ENCODE peak calls at places on chromosomes 3 and 15, in nine cellular contexts. X is thoracic aorta, M is AG04450, F is GM13976, S is transverse colon, G is cardiac muscle cell, J is heart left ventricle, I is psoas muscle, Y is AG10803. V is an unnamed sample.

GRCh38 chr3:61442696-61443095 is 118.7 kb upstream of the PTPRG start:
- DNase-seq in X (no peak), M (no peak), F (no peak), S (no peak), G (no peak), J (no peak), I (no peak), Y (no peak), V (no peak)

GRCh38 chr15:43912991-43913927 is 86.5 kb downstream of the WDR76 start:
- DNase-seq in X (no peak), M (peak), F (no peak), S (no peak), G (no peak), J (peak), I (no peak), Y (peak), V (no peak)

GRCh38 chr3:134294302-134294925 is 43.8 kb upstream of the RYK start:
- DNase-seq in X (no peak), M (no peak), F (peak), S (no peak), G (no peak), J (no peak), I (no peak), Y (no peak), V (no peak)

GRCh38 chr15:31058236-31058962 is 43.1 kb downstream of the TRPM1 start:
- DNase-seq in X (no peak), M (no peak), F (no peak), S (no peak), G (no peak), J (no peak), I (no peak), Y (no peak), V (no peak)

GRCh38 chr15:34754674-34755418 is at the start of gene GJD2:
- DNase-seq in X (no peak), M (no peak), F (peak), S (no peak), G (peak), J (no peak), I (no peak), Y (no peak), V (no peak)

GRCh38 chr3:125051715-125052581 is 3.8 kb downstream of the HEG1 start:
- DNase-seq in X (peak), M (no peak), F (peak), S (peak), G (peak), J (peak), I (peak), Y (peak), V (no peak)

GRCh38 chr3:24400015-24400414 is 94.6 kb downstream of the THRB start:
- DNase-seq in X (no peak), M (no peak), F (no peak), S (no peak), G (no peak), J (no peak), I (no peak), Y (no peak), V (no peak)

GRCh38 chr15:31216210-31216911 is 110.3 kb upstream of the KLF13 start:
- DNase-seq in X (peak), M (no peak), F (peak), S (peak), G (peak), J (peak), I (peak), Y (peak), V (no peak)

GRCh38 chr15:71925145-71925544 is 114.8 kb downstream of the NR2E3 start:
- DNase-seq in X (no peak), M (no peak), F (no peak), S (no peak), G (no peak), J (no peak), I (no peak), Y (no peak), V (no peak)

GRCh38 chr3:9976736-9977709 is 9.6 kb downstream of the EMC3 start:
- DNase-seq in X (peak), M (peak), F (no peak), S (peak), G (no peak), J (peak), I (peak), Y (peak), V (no peak)

GRCh38 chr15:82670699-82671098 is 23.5 kb upstream of the CPEB1 start:
- DNase-seq in X (no peak), M (no peak), F (no peak), S (no peak), G (no peak), J (no peak), I (no peak), Y (no peak), V (no peak)

GRCh38 chr3:15342252-15342651 is 9.9 kb upstream of the SH3BP5 start:
- DNase-seq in X (no peak), M (no peak), F (no peak), S (no peak), G (no peak), J (no peak), I (no peak), Y (no peak), V (no peak)

GRCh38 chr3:148435534-148435933 is 262.2 kb upstream of the AGTR1 start:
- DNase-seq in X (no peak), M (no peak), F (no peak), S (no peak), G (no peak), J (no peak), I (no peak), Y (no peak), V (no peak)

GRCh38 chr3:13140596-13140995 is 67.4 kb upstream of the IQSEC1 start:
- DNase-seq in X (no peak), M (no peak), F (no peak), S (no peak), G (no peak), J (no peak), I (no peak), Y (no peak), V (no peak)

GRCh38 chr3:171842864-171843511 is at the start of gene TMEM212:
- DNase-seq in X (no peak), M (no peak), F (no peak), S (no peak), G (no peak), J (no peak), I (no peak), Y (peak), V (no peak)

GRCh38 chr3:120280566-120280965 is 4.5 kb downstream of the GPR156 start:
- DNase-seq in X (no peak), M (no peak), F (no peak), S (no peak), G (no peak), J (no peak), I (no peak), Y (no peak), V (no peak)

GRCh38 chr15:40066531-40066930 is 27.6 kb upstream of the SRP14 start:
- DNase-seq in X (no peak), M (no peak), F (no peak), S (no peak), G (no peak), J (no peak), I (no peak), Y (peak), V (no peak)

GRCh38 chr3:81375921-81376320 is 385.5 kb downstream of the GBE1 start:
- DNase-seq in X (no peak), M (no peak), F (no peak), S (no peak), G (no peak), J (no peak), I (no peak), Y (no peak), V (no peak)

GRCh38 chr3:73729969-73730440 is 105.3 kb upstream of the PDZRN3 start:
- DNase-seq in X (no peak), M (no peak), F (no peak), S (peak), G (no peak), J (no peak), I (peak), Y (no peak), V (no peak)

GRCh38 chr15:68352401-68353062 is 75.0 kb downstream of the FEM1B start:
- DNase-seq in X (peak), M (peak), F (no peak), S (peak), G (no peak), J (no peak), I (peak), Y (peak), V (no peak)

DNA sequence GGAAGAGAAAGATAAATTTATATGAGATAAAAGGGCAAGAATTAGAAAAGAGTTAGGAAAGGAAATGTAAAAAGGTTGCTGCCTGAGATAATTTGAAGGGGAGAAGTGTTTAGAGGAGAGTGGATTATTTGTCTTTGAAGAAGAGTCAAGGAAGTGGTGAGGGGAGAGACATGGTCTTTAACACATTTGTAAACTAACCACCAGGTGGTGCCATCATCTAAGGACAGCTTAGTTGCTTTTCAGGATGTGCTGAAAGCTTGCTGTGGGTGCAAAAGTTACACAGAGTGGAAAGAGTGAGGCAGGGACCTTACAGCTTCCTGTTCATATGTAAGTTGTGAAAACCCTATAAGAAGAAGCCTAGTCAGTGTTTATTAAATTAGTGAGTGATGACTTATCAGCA is 114.1 kb upstream of the DNAJC19 start:
- DNase-seq in X (no peak), M (no peak), F (peak), S (no peak), G (peak), J (no peak), I (no peak), Y (no peak), V (no peak)
- TF ChIP-seq CTCF in X (no peak), M (no peak), F (peak), S (no peak), G (no peak), J (no peak), I (no peak), Y (no peak), V (peak)

DNA sequence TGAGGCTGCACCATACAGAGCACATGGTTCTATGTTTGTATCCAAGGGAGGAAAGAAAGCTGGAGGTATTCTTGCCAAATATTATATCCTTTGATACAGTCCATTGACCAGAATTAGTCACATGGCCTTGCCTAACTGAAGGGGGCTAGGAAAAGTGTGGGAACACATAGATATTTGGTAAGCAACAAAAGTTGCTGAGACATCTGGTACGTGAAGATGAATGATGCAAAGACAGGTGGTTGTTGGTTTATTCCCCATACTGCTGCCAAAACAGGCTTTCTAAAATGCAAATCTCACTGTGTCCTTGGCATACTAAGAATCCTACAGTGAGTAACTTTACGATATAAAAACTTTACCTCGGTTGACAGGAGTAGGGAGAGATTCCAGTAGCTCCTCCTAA is 162.2 kb downstream of the VGLL3 start:
- DNase-seq in X (no peak), M (no peak), F (no peak), S (no peak), G (no peak), J (no peak), I (no peak), Y (no peak), V (no peak)
- TF ChIP-seq CTCF in X (no peak), M (no peak), F (no peak), S (no peak), G (no peak), J (no peak), I (no peak), Y (no peak), V (no peak)

GRCh38 chr3:78165876-78166275 is 1126.0 kb downstream of the ROBO2 start:
- DNase-seq in X (no peak), M (no peak), F (no peak), S (no peak), G (no peak), J (no peak), I (no peak), Y (no peak), V (no peak)
- TF ChIP-seq CTCF in X (no peak), M (peak), F (no peak), S (no peak), G (no peak), J (peak), I (peak), Y (no peak), V (peak)

DNA sequence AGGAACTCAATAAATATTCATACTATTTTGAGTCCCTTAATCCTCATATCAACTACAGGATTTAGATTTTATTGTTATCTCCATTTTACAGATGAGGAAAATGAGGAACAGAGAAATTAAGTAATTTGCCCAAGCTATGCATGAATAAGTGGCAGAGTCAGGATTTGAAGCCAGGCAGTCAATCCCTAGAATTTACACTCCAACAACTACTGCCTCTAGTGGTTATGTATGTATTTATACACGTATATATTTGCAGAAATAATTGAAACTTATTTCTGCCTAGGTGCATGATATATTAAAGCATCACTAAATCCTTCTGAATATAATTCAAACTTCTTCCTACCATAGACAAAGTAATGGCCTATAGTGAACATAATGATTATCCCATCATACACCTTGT is 137.4 kb downstream of the SERPINI1 start:
- DNase-seq in X (no peak), M (no peak), F (no peak), S (no peak), G (no peak), J (no peak), I (no peak), Y (no peak), V (no peak)
- TF ChIP-seq CTCF in X (no peak), M (peak), F (no peak), S (no peak), G (peak), J (peak), I (no peak), Y (no peak), V (peak)

DNA sequence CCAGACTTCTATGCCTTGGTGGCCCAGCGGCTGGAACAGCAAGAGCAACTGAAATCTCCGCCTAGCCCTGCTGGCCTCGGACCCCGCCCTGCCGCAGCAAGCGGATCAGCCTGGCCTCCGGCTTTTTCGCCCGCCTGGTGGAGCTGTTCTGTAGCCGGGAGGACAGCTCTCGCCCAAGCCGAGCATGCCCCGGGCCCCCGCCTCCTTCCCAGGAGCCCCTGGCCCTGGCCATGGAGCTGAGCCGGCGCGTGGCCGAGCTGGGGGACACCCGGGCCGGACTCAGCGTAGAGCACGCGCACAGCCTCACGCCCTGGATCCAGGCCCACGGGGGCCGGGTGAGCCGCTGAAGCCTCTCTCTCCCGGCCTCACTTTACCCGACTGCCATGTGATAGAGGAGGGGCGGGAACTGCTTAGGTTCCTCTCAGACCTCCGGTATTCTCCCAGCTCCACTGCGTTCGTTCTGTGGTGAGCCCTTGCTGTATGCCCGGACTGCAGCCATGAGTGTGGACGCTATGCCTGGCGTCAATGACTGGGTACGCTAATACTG is 24.1 kb upstream of the MRPL3 start:
- DNase-seq in X (no peak), M (no peak), F (peak), S (no peak), G (peak), J (peak), I (peak), Y (peak), V (peak)
- TF ChIP-seq CTCF in X (no peak), M (peak), F (peak), S (peak), G (peak), J (peak), I (no peak), Y (peak), V (peak)

DNA sequence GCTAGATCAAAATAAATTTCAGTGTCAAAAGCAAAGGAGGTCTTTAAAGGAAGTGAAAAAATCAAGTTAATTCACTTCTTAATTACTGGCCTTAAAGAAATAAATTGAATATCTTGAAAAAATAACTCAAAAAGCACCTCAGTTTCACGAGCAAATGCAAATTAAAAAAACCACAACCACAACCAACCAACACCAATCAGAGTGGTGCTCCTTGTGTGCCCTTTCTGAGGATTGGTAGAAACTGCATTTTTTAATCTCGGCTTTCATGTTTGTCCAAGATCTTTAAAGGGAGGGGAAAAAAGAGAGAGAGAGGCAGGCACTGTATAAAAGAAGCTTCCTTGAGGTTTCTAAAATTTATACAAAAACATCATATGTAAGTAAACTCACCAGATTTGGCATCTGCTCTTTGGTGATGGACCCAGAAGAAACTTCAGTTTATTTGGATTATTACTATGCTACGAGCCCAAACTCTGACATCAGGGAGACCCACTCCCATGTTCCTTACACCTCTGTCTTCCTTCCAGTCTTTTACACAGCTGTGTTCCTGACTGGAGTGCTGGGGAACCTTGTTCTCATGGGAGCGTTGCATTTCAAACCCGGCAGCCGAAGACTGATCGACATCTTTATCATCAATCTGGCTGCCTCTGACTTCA is at the start of gene GPR15:
- DNase-seq in X (no peak), M (no peak), F (peak), S (no peak), G (no peak), J (no peak), I (no peak), Y (no peak), V (no peak)
- TF ChIP-seq CTCF in X (no peak), M (no peak), F (no peak), S (no peak), G (no peak), J (no peak), I (no peak), Y (no peak), V (no peak)

DNA sequence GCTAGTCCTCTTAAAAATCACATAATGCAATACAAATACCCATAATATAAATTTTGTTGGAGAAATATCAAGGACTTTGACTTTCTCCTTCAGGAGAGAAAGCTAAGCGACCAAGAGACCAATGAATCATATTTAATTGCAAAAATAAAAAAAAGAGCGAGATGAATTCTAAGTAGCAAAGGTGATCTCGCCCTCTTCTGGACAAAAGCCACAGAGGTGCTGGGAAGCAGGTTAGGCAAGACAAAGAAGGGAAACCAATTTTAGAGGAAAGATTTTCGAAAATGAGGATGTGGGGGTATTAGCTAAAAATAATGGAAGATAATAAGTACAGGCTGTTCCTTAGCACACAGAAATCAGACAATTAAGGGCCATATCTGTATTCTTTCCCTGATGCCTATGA is 111.4 kb upstream of the PLAAT1 start:
- DNase-seq in X (no peak), M (no peak), F (no peak), S (no peak), G (peak), J (no peak), I (no peak), Y (no peak), V (no peak)
- TF ChIP-seq CTCF in X (no peak), M (no peak), F (no peak), S (no peak), G (no peak), J (no peak), I (no peak), Y (no peak), V (peak)